ENCODE peak calls at places on chromosomes 3 and 15, in five cellular contexts. Z is HCT116, I is spleen, H is stomach, E is sigmoid colon. L is an unnamed sample.

GRCh38 chr3:98982336-98982735 is 80.8 kb upstream of the DCBLD2 start:
- DNase-seq in Z (no peak), I (no peak), H (no peak), E (no peak), L (no peak)

GRCh38 chr15:95341686-95342085 is 988.8 kb upstream of the NR2F2 start:
- DNase-seq in Z (no peak), I (no peak), H (no peak), E (no peak), L (no peak)

GRCh38 chr15:31278544-31279220 is 48.0 kb upstream of the KLF13 start:
- DNase-seq in Z (no peak), I (peak; percentile 63), H (peak; percentile 21), E (peak; percentile 60), L (no peak)

GRCh38 chr15:90869601-90870353 is 1.4 kb downstream of the FURIN start:
- DNase-seq in Z (peak; percentile 85), I (peak; percentile 84), H (no peak), E (peak; percentile 87), L (no peak)

GRCh38 chr15:51156957-51157356 is 62.3 kb upstream of the TNFAIP8L3 start:
- DNase-seq in Z (no peak), I (no peak), H (no peak), E (no peak), L (peak; percentile 78)

GRCh38 chr15:62850791-62851291 is 191.7 kb upstream of the TPM1 start:
- DNase-seq in Z (no peak), I (no peak), H (no peak), E (no peak), L (peak; percentile 66)

GRCh38 chr15:34019369-34019990 is 19.5 kb downstream of the AVEN start:
- DNase-seq in Z (no peak), I (no peak), H (no peak), E (no peak), L (no peak)

GRCh38 chr15:25508369-25509002 is 69.7 kb upstream of the UBE3A start:
- DNase-seq in Z (peak; percentile 1), I (no peak), H (no peak), E (no peak), L (no peak)

GRCh38 chr3:175726228-175726627 is 867.1 kb downstream of the NAALADL2 start:
- DNase-seq in Z (no peak), I (no peak), H (no peak), E (no peak), L (no peak)

GRCh38 chr3:127457094-127457475 is 133.4 kb downstream of the TPRA1 start:
- DNase-seq in Z (no peak), I (peak; percentile 71), H (peak; percentile 66), E (peak; percentile 63), L (no peak)

GRCh38 chr3:171268677-171269076 is 191.5 kb downstream of the TNIK start:
- DNase-seq in Z (no peak), I (no peak), H (no peak), E (no peak), L (no peak)

GRCh38 chr15:36430280-36430679 is 149.1 kb upstream of the CDIN1 start:
- DNase-seq in Z (no peak), I (no peak), H (no peak), E (no peak), L (no peak)

GRCh38 chr15:44763187-44763586 is 26.9 kb downstream of the TRIM69 start:
- DNase-seq in Z (no peak), I (no peak), H (no peak), E (no peak), L (no peak)

GRCh38 chr15:67384761-67385160 is 130.2 kb downstream of the IQCH start:
- DNase-seq in Z (no peak), I (no peak), H (no peak), E (no peak), L (no peak)

GRCh38 chr15:94052711-94053110 is 178.7 kb upstream of the MCTP2 start:
- DNase-seq in Z (no peak), I (no peak), H (no peak), E (no peak), L (no peak)

GRCh38 chr15:65791335-65792129 is 561 bp downstream of the DENND4A start:
- DNase-seq in Z (no peak), I (peak; percentile 91), H (peak; percentile 58), E (peak; percentile 89), L (peak; percentile 94)
- TF ChIP-seq POLR2A in Z (no peak), I (no peak), H (no peak), E (peak; percentile 11), L (no peak)

DNA sequence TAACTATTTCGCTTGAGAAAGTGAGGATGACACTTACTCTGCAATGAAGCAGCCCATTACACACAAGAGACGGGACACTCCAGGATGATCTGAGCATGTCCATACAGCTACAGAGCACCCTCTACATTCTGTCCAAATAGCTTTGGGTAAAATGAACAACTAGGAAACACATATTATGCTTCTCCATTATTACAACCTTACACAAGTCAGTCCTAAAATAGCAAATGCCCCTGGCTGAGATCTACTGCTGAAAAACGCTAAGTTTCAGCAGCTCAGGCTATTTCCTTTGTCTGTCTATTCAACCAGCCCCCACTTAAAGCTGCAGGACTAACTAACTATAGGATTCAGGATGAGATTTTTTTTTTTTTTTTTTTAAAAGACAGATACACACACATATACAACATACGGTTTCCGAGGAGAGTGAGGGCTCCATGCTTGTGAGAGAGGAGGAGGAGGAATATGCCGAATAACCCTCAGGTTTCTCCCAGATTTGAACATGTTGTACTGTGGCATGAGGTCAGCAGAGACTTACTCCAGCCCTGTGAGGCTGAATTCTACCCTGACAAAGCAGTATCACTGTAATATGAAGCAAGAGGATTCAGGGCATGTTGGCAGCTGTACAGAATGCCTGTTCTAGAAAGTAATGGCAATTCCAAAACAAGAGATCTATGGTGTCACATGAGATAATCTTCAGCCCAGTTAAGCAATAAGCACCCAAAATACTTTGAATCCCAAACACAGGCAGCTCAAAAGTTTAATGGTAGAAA is 117.3 kb upstream of the PLXND1 start:
- DNase-seq in Z (no peak), I (no peak), H (no peak), E (peak; percentile 92), L (no peak)
- H3K27ac ChIP-seq in Z (no peak overlapping the region), I (peak overlapping the region; percentile 60), H (peak overlapping the region; percentile 47), E (peak overlapping the region; percentile 61), L (peak overlapping the region; percentile 73)

GRCh38 chr3:73270839-73271483 is 209.5 kb downstream of the EBLN2 start:
- DNase-seq in Z (no peak), I (no peak), H (no peak), E (no peak), L (no peak)
- TF ChIP-seq POLR2AphosphoS5 in Z (no peak), I (no peak), H (no peak), E (no peak), L (no peak)

GRCh38 chr3:160565442-160566403 is at the start of gene KPNA4:
- DNase-seq in Z (peak; percentile 92), I (peak; percentile 99), H (peak; percentile 98), E (peak; percentile 99), L (peak; percentile 99)
- TF ChIP-seq POLR2A in Z (peak; percentile 68), I (peak; percentile 33), H (no peak), E (peak; percentile 53), L (peak; percentile 62)